ENCODE peak calls at places on chromosomes 4 and X, in seven cellular contexts. G is CD8-positive, alpha-beta T cell; R is lower lobe of right lung; Q is thoracic aorta; H is hepatocyte; U is IMR-90; E is HCT116. K is an unnamed sample.

GRCh38 chr4:138256608-138257007 is 14.5 kb upstream of the SLC7A11 start:
- DNase-seq in G (no peak), R (no peak), Q (no peak), H (no peak), U (no peak), E (no peak), K (no peak)

GRCh38 chrX:83966347-83966746 is 105.4 kb downstream of the CYLC1 start:
- DNase-seq in G (no peak), R (no peak), Q (no peak), H (no peak), U (no peak), E (no peak), K (no peak)

GRCh38 chrX:148416931-148417330 is 83.5 kb upstream of the AFF2 start:
- DNase-seq in G (no peak), R (no peak), Q (no peak), H (no peak), U (no peak), E (no peak), K (no peak)

GRCh38 chr4:120857312-120857711 is 65.2 kb downstream of the PRDM5 start:
- DNase-seq in G (no peak), R (no peak), Q (no peak), H (no peak), U (peak; percentile 52), E (no peak), K (no peak)

GRCh38 chr4:40247350-40247749 is 50.5 kb downstream of the RHOH start:
- DNase-seq in G (peak; percentile 83), R (no peak), Q (no peak), H (no peak), U (no peak), E (no peak), K (peak; percentile 53)

GRCh38 chr4:31998807-31999206 is 1278.6 kb downstream of the PCDH7 start:
- DNase-seq in G (no peak), R (no peak), Q (no peak), H (no peak), U (no peak), E (no peak), K (no peak)

GRCh38 chrX:150525061-150525919 is 43.1 kb upstream of the MTM1 start:
- DNase-seq in G (no peak), R (no peak), Q (no peak), H (no peak), U (no peak), E (no peak), K (no peak)

GRCh38 chrX:39984191-39984956 is 113.4 kb downstream of the BCOR start:
- DNase-seq in G (no peak), R (no peak), Q (no peak), H (peak; percentile 60), U (peak; percentile 48), E (no peak), K (no peak)

GRCh38 chr4:146585761-146586333 is 52.8 kb upstream of the POU4F2 start:
- DNase-seq in G (no peak), R (no peak), Q (no peak), H (peak; percentile 22), U (peak; percentile 46), E (no peak), K (no peak)

GRCh38 chr4:46934731-46935130 is 25.7 kb upstream of the COX7B2 start:
- DNase-seq in G (no peak), R (no peak), Q (no peak), H (no peak), U (no peak), E (no peak), K (peak; percentile 84)

GRCh38 chr4:3318561-3319021 is 25.8 kb downstream of the RGS12 start:
- DNase-seq in G (peak; percentile 34), R (no peak), Q (no peak), H (no peak), U (no peak), E (no peak), K (peak; percentile 26)

GRCh38 chr4:144948421-144948820 is 149.6 kb downstream of the ANAPC10 start:
- DNase-seq in G (no peak), R (no peak), Q (no peak), H (no peak), U (no peak), E (no peak), K (no peak)

GRCh38 chr4:146520894-146521542 is 722 bp downstream of the SLC10A7 start:
- DNase-seq in G (no peak), R (no peak), Q (no peak), H (peak; percentile 69), U (peak; percentile 63), E (no peak), K (peak; percentile 78)

GRCh38 chrX:17550011-17550410 is 175.0 kb downstream of the NHS start:
- DNase-seq in G (no peak), R (no peak), Q (no peak), H (no peak), U (no peak), E (no peak), K (no peak)

GRCh38 chr4:66014146-66014765 is 344.0 kb upstream of the EPHA5 start:
- DNase-seq in G (no peak), R (no peak), Q (no peak), H (no peak), U (no peak), E (no peak), K (no peak)

DNA sequence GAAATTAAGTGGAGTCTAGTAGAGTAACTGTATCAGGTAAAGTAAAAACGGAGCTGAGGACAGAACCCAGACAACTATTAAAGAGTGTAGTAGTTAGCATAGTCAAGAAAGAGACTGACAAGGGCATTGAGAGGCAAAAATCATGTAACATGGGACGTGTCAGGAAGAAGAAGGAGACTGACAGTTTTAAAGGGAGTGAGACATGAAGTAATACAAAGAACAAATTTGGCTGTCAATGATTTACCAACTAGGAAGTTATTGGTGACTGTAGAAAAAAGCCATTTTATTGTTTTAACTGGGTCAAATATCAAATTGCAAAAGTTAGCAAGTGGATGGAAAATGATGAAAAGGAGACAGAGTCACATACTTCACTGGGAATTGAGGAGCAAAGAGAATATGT is 422.3 kb downstream of the MAPK10 start:
- DNase-seq in G (no peak), R (no peak), Q (no peak), H (no peak), U (no peak), E (no peak), K (peak; percentile 23)
- H3K4me3 ChIP-seq in G (no peak overlapping the region), R (no peak overlapping the region), Q (no peak overlapping the region), H (no peak overlapping the region), U (no peak overlapping the region), E (no peak overlapping the region), K (no peak overlapping the region)

DNA sequence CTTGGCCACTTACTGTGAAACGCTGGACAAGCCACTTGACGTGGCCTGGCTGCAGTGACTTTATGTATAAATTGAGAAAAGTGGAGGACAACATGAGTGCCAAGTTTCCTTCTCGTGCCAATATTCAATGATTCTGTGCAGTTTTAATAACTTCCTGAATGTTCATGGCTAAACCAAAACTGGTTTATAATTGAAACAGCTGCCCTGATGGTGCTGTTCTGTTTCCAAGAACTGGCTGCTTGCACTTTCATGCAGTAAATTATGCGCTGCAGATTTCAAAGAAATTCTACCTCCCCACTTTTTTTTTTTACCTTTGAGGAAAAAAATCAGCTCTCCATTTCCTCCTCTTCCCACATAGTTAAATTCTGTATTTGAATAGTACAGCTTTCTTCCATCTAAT is 205.2 kb upstream of the CASK start:
- DNase-seq in G (no peak), R (no peak), Q (no peak), H (no peak), U (no peak), E (no peak), K (no peak)
- H3K27me3 ChIP-seq in G (no peaks in the 10 kb centered on the region), R (no peaks in the 10 kb centered on the region), Q (no peaks in the 10 kb centered on the region), H (no peaks in the 10 kb centered on the region), U (peaks cover 2% of the 10 kb centered on the region), E (no peaks in the 10 kb centered on the region), K (no peaks in the 10 kb centered on the region)

GRCh38 chr4:37664696-37665095 is 21.5 kb downstream of the RELL1 start:
- DNase-seq in G (no peak), R (no peak), Q (no peak), H (no peak), U (no peak), E (no peak), K (no peak)

GRCh38 chr4:37667197-37668100 is 18.7 kb downstream of the RELL1 start:
- DNase-seq in G (no peak), R (no peak), Q (no peak), H (no peak), U (no peak), E (no peak), K (no peak)

GRCh38 chr4:37663552-37663951 is 22.6 kb downstream of the RELL1 start:
- DNase-seq in G (no peak), R (no peak), Q (no peak), H (no peak), U (no peak), E (no peak), K (no peak)

GRCh38 chr4:37665347-37666009 is 20.7 kb downstream of the RELL1 start:
- DNase-seq in G (no peak), R (no peak), Q (no peak), H (no peak), U (no peak), E (no peak), K (peak; percentile 72)

DNA sequence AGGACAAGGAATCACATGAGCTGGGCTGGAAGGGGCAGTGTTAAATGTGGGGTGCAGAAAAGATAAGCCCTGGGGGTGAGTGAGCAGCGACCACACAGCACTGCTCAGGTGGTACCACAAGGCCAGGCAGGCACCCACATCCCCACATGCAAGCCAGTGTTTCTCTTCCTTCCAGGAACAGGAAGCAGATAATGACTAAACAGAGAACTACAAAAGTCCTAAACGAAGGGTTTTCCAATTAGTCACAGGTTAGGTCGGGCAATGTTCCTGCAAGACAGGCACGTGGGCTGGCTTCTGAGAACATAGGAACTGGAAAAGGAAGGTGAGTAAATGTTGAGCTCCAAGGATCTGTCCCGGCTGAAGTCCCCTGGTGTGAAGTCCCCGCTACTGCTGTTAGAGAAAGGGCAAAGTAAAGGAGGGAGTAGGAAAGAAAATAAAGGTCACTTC is 19.5 kb downstream of the RELL1 start:
- DNase-seq in G (no peak), R (no peak), Q (peak; percentile 15), H (peak; percentile 84), U (peak; percentile 95), E (peak; percentile 96), K (peak; percentile 97)
- H3K4me1 ChIP-seq in G (peaks cover 34% of the 10 kb centered on the region), R (peaks cover 61% of the 10 kb centered on the region), Q (peaks cover 47% of the 10 kb centered on the region), H (peaks cover 48% of the 10 kb centered on the region), U (peaks cover 25% of the 10 kb centered on the region), E (peaks cover 74% of the 10 kb centered on the region), K (peaks cover 28% of the 10 kb centered on the region)

GRCh38 chr4:101191302-101192098 is 155.8 kb downstream of the PPP3CA start:
- DNase-seq in G (no peak), R (peak; percentile 47), Q (peak; percentile 20), H (peak; percentile 20), U (peak; percentile 92), E (no peak), K (no peak)

GRCh38 chr4:101186558-101187184 is 160.7 kb downstream of the PPP3CA start:
- DNase-seq in G (no peak), R (no peak), Q (no peak), H (no peak), U (no peak), E (no peak), K (no peak)

GRCh38 chr4:101184668-101185067 is 162.7 kb downstream of the PPP3CA start:
- DNase-seq in G (no peak), R (no peak), Q (no peak), H (no peak), U (no peak), E (no peak), K (peak; percentile 24)

GRCh38 chr4:101188906-101189305 is 158.4 kb downstream of the PPP3CA start:
- DNase-seq in G (no peak), R (no peak), Q (no peak), H (no peak), U (no peak), E (no peak), K (no peak)

DNA sequence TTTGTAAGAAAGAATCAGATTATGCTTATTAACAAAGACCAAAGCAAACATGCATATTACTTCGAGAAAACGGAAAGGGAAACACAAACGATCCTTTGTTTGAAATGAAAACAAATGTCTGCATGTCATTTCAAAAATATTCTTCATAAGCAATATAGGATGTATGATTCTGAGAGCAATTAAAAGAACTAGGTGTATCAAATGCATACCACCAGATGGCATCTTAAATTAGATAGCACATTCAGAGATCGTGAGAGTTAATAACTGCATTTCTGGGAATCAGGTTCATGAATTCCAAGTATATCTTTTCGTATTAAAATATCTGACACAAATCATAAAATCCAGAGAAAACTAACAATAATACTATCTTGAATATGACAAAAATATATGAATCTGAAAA is 159.5 kb downstream of the PPP3CA start:
- DNase-seq in G (no peak), R (no peak), Q (no peak), H (no peak), U (no peak), E (no peak), K (peak; percentile 27)
- H3K4me3 ChIP-seq in G (no peak overlapping the region), R (no peak overlapping the region), Q (no peak overlapping the region), H (no peak overlapping the region), U (no peak overlapping the region), E (no peak overlapping the region), K (no peak overlapping the region)